ENCODE peak calls at places on chromosomes 13 and 19, in six cellular contexts. A is heart right ventricle, M is stomach, C is kidney, X is psoas muscle, S is heart left ventricle. F is an unnamed sample.
A peak's percentile ranks its signal among the peaks of the same experiment; 100 is the strongest.

GRCh38 chr19:43780706-43781525 is at the start of gene KCNN4:
- DNase-seq in S (no peak), X (no peak), A (no peak), M (peak; percentile 57), C (peak; percentile 74), F (no peak)

GRCh38 chr13:112074139-112074710 is 7.3 kb downstream of the SOX1 start:
- DNase-seq in M (no peak), X (no peak), A (no peak), C (no peak), S (no peak), F (no peak)

GRCh38 chr13:38570706-38571105 is 116.2 kb upstream of the FREM2 start:
- DNase-seq in S (no peak), M (no peak), X (no peak), C (no peak), A (no peak), F (no peak)

GRCh38 chr13:113904411-113904810 is 40.5 kb upstream of the GAS6 start:
- DNase-seq in S (peak; percentile 63), C (no peak), M (peak; percentile 67), A (peak; percentile 68), X (peak; percentile 53), F (peak; percentile 64)

GRCh38 chr13:114031631-114032030 is 57.8 kb upstream of the C13orf46 start:
- DNase-seq in X (peak; percentile 19), S (no peak), A (peak; percentile 15), M (no peak), C (no peak), F (no peak)

GRCh38 chr19:55494172-55494761 is 6.0 kb downstream of the SSC5D start:
- DNase-seq in M (no peak), A (peak; percentile 68), C (peak; percentile 90), S (peak; percentile 86), X (peak; percentile 74), F (peak; percentile 68)

GRCh38 chr19:5220361-5220760 is 120.3 kb downstream of the PTPRS start:
- DNase-seq in A (no peak), C (no peak), S (no peak), X (no peak), M (no peak), F (no peak)

GRCh38 chr19:2722541-2723344 is 1.6 kb upstream of the DIRAS1 start:
- DNase-seq in A (peak; percentile 74), M (peak; percentile 78), S (peak; percentile 71), X (peak; percentile 69), C (peak; percentile 94), F (peak; percentile 73)

GRCh38 chr19:45577111-45577905 is 7.3 kb downstream of the OPA3 start:
- DNase-seq in X (peak; percentile 51), C (no peak), S (peak; percentile 49), A (peak; percentile 38), M (peak; percentile 71), F (peak; percentile 49)

GRCh38 chr13:97631158-97631557 is 197.2 kb downstream of the RAP2A start:
- DNase-seq in M (no peak), X (no peak), A (no peak), C (no peak), S (no peak), F (no peak)

GRCh38 chr19:21569497-21569870 is 64.1 kb downstream of the ZNF429 start:
- DNase-seq in A (peak; percentile 74), X (no peak), C (no peak), S (peak; percentile 79), M (no peak), F (peak; percentile 54)

GRCh38 chr19:41325947-41326706 is 16.2 kb downstream of the CCDC97 start:
- DNase-seq in X (no peak), A (no peak), S (peak; percentile 49), C (no peak), M (no peak), F (no peak)

GRCh38 chr13:49995535-49996165 is 1.2 kb upstream of the TRIM13 start:
- DNase-seq in S (no peak), M (no peak), A (no peak), C (no peak), X (no peak), F (no peak)

GRCh38 chr13:60617863-60618733 is 221.1 kb downstream of the TDRD3 start:
- DNase-seq in M (no peak), A (no peak), C (no peak), S (no peak), X (no peak), F (no peak)

GRCh38 chr19:2770055-2771013 is 12.7 kb downstream of the SGTA start:
- DNase-seq in X (peak; percentile 44), C (no peak), S (peak; percentile 82), A (peak; percentile 62), M (no peak), F (peak; percentile 65)

GRCh38 chr13:93797463-93797862 is 570.9 kb downstream of the GPC6 start:
- DNase-seq in A (no peak), S (no peak), M (no peak), C (no peak), X (no peak), F (no peak)

GRCh38 chr19:38849746-38850230 is at the start of gene HNRNPL:
- DNase-seq in C (peak; percentile 100), M (peak; percentile 99), X (peak; percentile 99), S (peak; percentile 99), A (peak; percentile 99), F (no peak)
- TF ChIP-seq CTCF in C (peak; percentile 37), M (no peak), X (peak; percentile 45), S (peak; percentile 64), A (peak; percentile 70), F (peak; percentile 68)

GRCh38 chr19:19417618-19418270 is 12.3 kb downstream of the GATAD2A start:
- DNase-seq in S (no peak), A (no peak), M (no peak), C (peak; percentile 58), X (no peak), F (no peak)
- H3K4me1 ChIP-seq in S (peaks cover 21% of the 10 kb centered on the region), A (peaks cover 51% of the 10 kb centered on the region), M (peaks cover 30% of the 10 kb centered on the region), C (peaks cover 4% of the 10 kb centered on the region), X (peaks cover 46% of the 10 kb centered on the region), F (peaks cover 63% of the 10 kb centered on the region)

DNA sequence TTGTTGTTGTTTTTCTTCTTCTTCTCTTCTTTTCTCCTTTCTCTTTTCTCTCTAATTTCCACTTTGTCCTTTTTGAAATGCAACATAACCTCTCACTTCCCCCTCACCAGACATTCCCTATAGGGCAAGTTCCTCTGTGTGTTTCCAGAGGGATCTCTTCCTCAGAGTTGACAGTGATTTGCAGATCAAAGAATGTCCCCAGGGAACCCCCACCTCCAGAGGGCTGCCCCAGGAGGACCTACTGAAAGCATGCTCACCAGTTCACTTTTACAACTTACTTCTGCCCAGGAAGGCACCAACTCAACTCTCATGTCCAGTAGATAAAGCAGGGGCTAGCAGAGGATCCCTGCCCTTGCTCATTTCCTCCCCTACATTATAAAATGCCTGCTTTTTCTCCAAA is 1648.0 kb downstream of the PCDH9 start:
- DNase-seq in C (no peak), A (no peak), X (no peak), M (no peak), S (no peak), F (no peak)
- TF ChIP-seq CTCF in C (no peak), A (no peak), X (no peak), M (no peak), S (no peak), F (no peak)

DNA sequence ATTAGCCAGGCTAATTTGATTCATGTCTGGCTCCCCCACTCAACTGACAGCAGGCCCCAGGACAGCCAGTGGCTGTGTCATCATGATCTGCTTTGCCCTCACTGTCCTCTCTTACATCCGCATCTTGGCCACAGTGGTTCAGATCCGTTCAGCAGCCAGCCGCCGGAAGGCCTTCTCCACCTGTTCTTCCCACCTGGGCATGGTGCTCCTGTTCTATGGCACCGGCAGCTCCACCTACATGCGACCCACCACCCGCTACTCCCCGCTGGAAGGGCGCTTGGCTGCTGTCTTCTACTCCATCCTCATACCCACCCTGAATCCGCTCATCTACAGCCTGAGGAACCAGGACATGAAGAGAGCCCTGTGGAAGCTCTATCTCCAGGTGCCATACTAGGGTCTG is 79.7 kb downstream of the PEG3 start:
- DNase-seq in S (no peak), A (no peak), M (no peak), C (peak; percentile 53), X (no peak), F (no peak)
- H3K4me1 ChIP-seq in S (no peaks in the 10 kb centered on the region), A (peaks cover 9% of the 10 kb centered on the region), M (no peaks in the 10 kb centered on the region), C (no peaks in the 10 kb centered on the region), X (no peaks in the 10 kb centered on the region), F (peaks cover 6% of the 10 kb centered on the region)

GRCh38 chr19:42424712-42425131 is 2.5 kb downstream of the LIPE start:
- DNase-seq in X (no peak), C (no peak), M (no peak), A (peak; percentile 30), S (no peak), F (no peak)
- TF ChIP-seq CTCF in X (no peak), C (no peak), M (no peak), A (peak; percentile 36), S (peak; percentile 20), F (peak; percentile 45)

GRCh38 chr13:99865420-99865930 is 106.1 kb downstream of the ZIC5 start:
- DNase-seq in A (no peak), M (no peak), X (no peak), C (no peak), S (no peak), F (no peak)
- H3K4me1 ChIP-seq in A (no peaks in the 10 kb centered on the region), M (no peaks in the 10 kb centered on the region), X (no peaks in the 10 kb centered on the region), C (no peaks in the 10 kb centered on the region), S (no peaks in the 10 kb centered on the region), F (no peaks in the 10 kb centered on the region)

DNA sequence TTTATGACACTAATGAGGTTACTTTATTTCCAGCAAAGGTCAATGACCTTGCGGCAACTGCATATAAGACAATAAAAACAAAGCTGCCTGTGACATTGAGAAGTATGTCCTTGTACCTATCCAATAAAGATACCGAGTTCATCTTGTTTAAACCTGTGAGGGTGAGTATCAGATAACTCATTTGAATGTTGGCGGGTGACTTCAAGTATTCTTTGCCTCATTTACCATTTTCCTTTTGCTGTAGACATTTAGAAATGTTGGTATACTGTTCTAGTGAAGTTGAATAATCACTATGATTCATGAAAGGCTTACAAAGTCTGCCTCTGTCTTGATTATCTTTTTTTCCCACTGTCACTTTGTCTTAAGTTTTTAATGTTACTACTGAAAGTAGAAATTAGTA is 65.0 kb downstream of the COG3 start:
- DNase-seq in C (no peak), S (no peak), X (no peak), M (no peak), A (no peak), F (no peak)
- TF ChIP-seq CTCF in C (no peak), S (no peak), X (no peak), M (no peak), A (no peak), F (no peak)

GRCh38 chr19:1251233-1251502 is 2.8 kb downstream of the MIDN start:
- DNase-seq in S (peak; percentile 87), A (no peak), C (no peak), X (no peak), M (peak; percentile 72), F (no peak)
- H3K4me1 ChIP-seq in S (peaks cover 53% of the 10 kb centered on the region), A (peaks cover 72% of the 10 kb centered on the region), C (peaks cover 14% of the 10 kb centered on the region), X (peaks cover 52% of the 10 kb centered on the region), M (peaks cover 65% of the 10 kb centered on the region), F (peaks cover 85% of the 10 kb centered on the region)